ENCODE peak calls at places on chromosomes 1 and 21, in five cellular contexts. One of them, this sample, is unnamed.

GRCh38 chr1:43582162-43582566 is 51.5 kb downstream of the PTPRF start:
- DNase-seq in mesendoderm: peak; percentile 88
- DNase-seq in H1: no peak
- DNase-seq in mesenchymal stem cell: peak; percentile 93
- DNase-seq in IMR-90: peak; percentile 96
- DNase-seq in this sample: peak; percentile 81

GRCh38 chr1:205670143-205670431 is 10.2 kb downstream of the SLC45A3 start:
- DNase-seq in mesendoderm: no peak
- DNase-seq in H1: no peak
- DNase-seq in IMR-90: no peak
- DNase-seq in mesenchymal stem cell: no peak
- DNase-seq in this sample: no peak

GRCh38 chr21:35256468-35256988 is 207.4 kb upstream of the RUNX1 start:
- DNase-seq in H1: no peak
- DNase-seq in mesendoderm: peak; percentile 67
- DNase-seq in mesenchymal stem cell: peak; percentile 98
- DNase-seq in IMR-90: peak; percentile 100
- DNase-seq in this sample: peak; percentile 68

GRCh38 chr1:165858364-165858823 is 31.0 kb downstream of the UCK2 start:
- DNase-seq in mesendoderm: no peak
- DNase-seq in IMR-90: no peak
- DNase-seq in H1: no peak
- DNase-seq in mesenchymal stem cell: no peak
- DNase-seq in this sample: no peak

GRCh38 chr1:43452789-43453441 is 816 bp downstream of the HYI start:
- DNase-seq in IMR-90: peak; percentile 68
- DNase-seq in mesendoderm: peak; percentile 69
- DNase-seq in mesenchymal stem cell: peak; percentile 49
- DNase-seq in H1: no peak
- DNase-seq in this sample: no peak

GRCh38 chr1:168264296-168264695 is 16.4 kb upstream of the TBX19 start:
- DNase-seq in IMR-90: no peak
- DNase-seq in mesenchymal stem cell: no peak
- DNase-seq in mesendoderm: no peak
- DNase-seq in H1: no peak
- DNase-seq in this sample: no peak

GRCh38 chr1:231919900-231920299 is 293.3 kb downstream of the DISC1 start:
- DNase-seq in mesenchymal stem cell: no peak
- DNase-seq in IMR-90: no peak
- DNase-seq in mesendoderm: peak; percentile 35
- DNase-seq in H1: no peak
- DNase-seq in this sample: no peak

GRCh38 chr1:26403656-26404055 is 7.0 kb upstream of the LIN28A start:
- DNase-seq in IMR-90: no peak
- DNase-seq in H1: no peak
- DNase-seq in mesenchymal stem cell: no peak
- DNase-seq in mesendoderm: no peak
- DNase-seq in this sample: no peak

GRCh38 chr1:53585116-53585515 is 125.9 kb downstream of the DMRTB1 start:
- DNase-seq in mesenchymal stem cell: peak; percentile 86
- DNase-seq in H1: no peak
- DNase-seq in mesendoderm: no peak
- DNase-seq in IMR-90: peak; percentile 83
- DNase-seq in this sample: no peak

GRCh38 chr1:29438991-29439390 is 202.7 kb downstream of the PTPRU start:
- DNase-seq in mesendoderm: no peak
- DNase-seq in H1: no peak
- DNase-seq in mesenchymal stem cell: no peak
- DNase-seq in IMR-90: no peak
- DNase-seq in this sample: no peak

GRCh38 chr1:96366516-96366915 is 355.1 kb upstream of the PTBP2 start:
- DNase-seq in mesendoderm: no peak
- DNase-seq in IMR-90: no peak
- DNase-seq in mesenchymal stem cell: peak; percentile 42
- DNase-seq in H1: no peak
- DNase-seq in this sample: no peak

GRCh38 chr1:27392778-27393635 is 585 bp downstream of the GPR3 start:
- DNase-seq in H1: no peak
- DNase-seq in mesenchymal stem cell: peak; percentile 29
- DNase-seq in IMR-90: no peak
- DNase-seq in mesendoderm: peak; percentile 42
- DNase-seq in this sample: no peak

GRCh38 chr1:87331319-87332269 is 2.9 kb downstream of the LMO4 start:
- DNase-seq in H1: peak; percentile 86
- DNase-seq in mesendoderm: peak; percentile 96
- DNase-seq in IMR-90: peak; percentile 60
- DNase-seq in mesenchymal stem cell: peak; percentile 66
- DNase-seq in this sample: peak; percentile 88

GRCh38 chr1:90768826-90769225 is 51.7 kb upstream of the BARHL2 start:
- DNase-seq in mesenchymal stem cell: no peak
- DNase-seq in mesendoderm: no peak
- DNase-seq in IMR-90: peak; percentile 1
- DNase-seq in H1: no peak
- DNase-seq in this sample: no peak

GRCh38 chr1:40980453-40981121 is 1.1 kb downstream of the CTPS1 start:
- DNase-seq in H1: no peak
- DNase-seq in mesendoderm: peak; percentile 67
- DNase-seq in mesenchymal stem cell: peak; percentile 71
- DNase-seq in IMR-90: peak; percentile 50
- DNase-seq in this sample: peak; percentile 14

GRCh38 chr1:70204578-70204977 is 801 bp downstream of the LRRC40 start:
- DNase-seq in H1: no peak
- DNase-seq in mesendoderm: peak; percentile 11
- DNase-seq in IMR-90: peak; percentile 6
- DNase-seq in mesenchymal stem cell: peak; percentile 50
- DNase-seq in this sample: no peak

GRCh38 chr1:225460021-225460736 is 32.3 kb upstream of the LBR start:
- DNase-seq in mesendoderm: no peak
- DNase-seq in IMR-90: no peak
- DNase-seq in H1: no peak
- DNase-seq in mesenchymal stem cell: peak; percentile 22
- DNase-seq in this sample: no peak

GRCh38 chr1:181704556-181704955 is 221.2 kb downstream of the CACNA1E start:
- DNase-seq in IMR-90: no peak
- DNase-seq in H1: no peak
- DNase-seq in mesendoderm: peak; percentile 47
- DNase-seq in mesenchymal stem cell: no peak
- DNase-seq in this sample: no peak

GRCh38 chr1:223161321-223161720 is 18.3 kb upstream of the TLR5 start:
- DNase-seq in IMR-90: no peak
- DNase-seq in mesendoderm: peak; percentile 49
- DNase-seq in mesenchymal stem cell: no peak
- DNase-seq in H1: no peak
- DNase-seq in this sample: no peak

GRCh38 chr1:5877001-5877400 is 115.2 kb downstream of the NPHP4 start:
- DNase-seq in mesendoderm: no peak
- DNase-seq in IMR-90: no peak
- DNase-seq in mesenchymal stem cell: no peak
- DNase-seq in H1: no peak
- DNase-seq in this sample: no peak

GRCh38 chr1:230976825-230977747 is 1.6 kb downstream of the TTC13 start:
- DNase-seq in H1: no peak
- DNase-seq in IMR-90: no peak
- DNase-seq in mesenchymal stem cell: no peak
- DNase-seq in mesendoderm: no peak
- DNase-seq in this sample: no peak

GRCh38 chr1:204453141-204453772 is 41.3 kb downstream of the PIK3C2B start:
- DNase-seq in IMR-90: no peak
- DNase-seq in H1: no peak
- DNase-seq in mesenchymal stem cell: no peak
- DNase-seq in mesendoderm: no peak
- DNase-seq in this sample: no peak

GRCh38 chr1:156476501-156477298 is 23.9 kb downstream of the MEF2D start:
- DNase-seq in H1: no peak
- DNase-seq in mesendoderm: peak; percentile 89
- DNase-seq in mesenchymal stem cell: peak; percentile 66
- DNase-seq in IMR-90: peak; percentile 93
- DNase-seq in this sample: no peak

GRCh38 chr1:180912211-180912800 is 391 bp upstream of the KIAA1614 start:
- DNase-seq in mesenchymal stem cell: peak; percentile 60
- DNase-seq in IMR-90: peak; percentile 34
- DNase-seq in mesendoderm: peak; percentile 67
- DNase-seq in H1: peak; percentile 80
- DNase-seq in this sample: no peak

GRCh38 chr1:222697203-222697602 is 15.1 kb downstream of the AIDA start:
- DNase-seq in IMR-90: no peak
- DNase-seq in H1: no peak
- DNase-seq in mesenchymal stem cell: no peak
- DNase-seq in mesendoderm: no peak
- DNase-seq in this sample: no peak

GRCh38 chr1:10687782-10688408 is 108.6 kb downstream of the CASZ1 start:
- DNase-seq in mesenchymal stem cell: peak; percentile 48
- DNase-seq in mesendoderm: no peak
- DNase-seq in IMR-90: no peak
- DNase-seq in H1: no peak
- DNase-seq in this sample: no peak

GRCh38 chr1:10685851-10686403 is 110.5 kb downstream of the CASZ1 start:
- DNase-seq in H1: no peak
- DNase-seq in IMR-90: peak; percentile 16
- DNase-seq in mesendoderm: no peak
- DNase-seq in mesenchymal stem cell: peak; percentile 65
- DNase-seq in this sample: no peak

GRCh38 chr1:10687142-10687715 is 109.2 kb downstream of the CASZ1 start:
- DNase-seq in H1: no peak
- DNase-seq in IMR-90: no peak
- DNase-seq in mesendoderm: no peak
- DNase-seq in mesenchymal stem cell: no peak
- DNase-seq in this sample: no peak

GRCh38 chr1:10685196-10685850 is 111.1 kb downstream of the CASZ1 start:
- DNase-seq in mesenchymal stem cell: no peak
- DNase-seq in H1: no peak
- DNase-seq in IMR-90: no peak
- DNase-seq in mesendoderm: no peak
- DNase-seq in this sample: no peak

GRCh38 chr1:10686404-10687040 is 109.9 kb downstream of the CASZ1 start:
- DNase-seq in H1: no peak
- DNase-seq in mesenchymal stem cell: no peak
- DNase-seq in IMR-90: no peak
- DNase-seq in mesendoderm: peak; percentile 69
- DNase-seq in this sample: no peak
- H3K4me1 ChIP-seq in H1: peaks cover 11% of the 10 kb centered on the region
- H3K4me1 ChIP-seq in mesenchymal stem cell: peaks cover 13% of the 10 kb centered on the region
- H3K4me1 ChIP-seq in IMR-90: peaks cover 11% of the 10 kb centered on the region
- H3K4me1 ChIP-seq in mesendoderm: peaks cover 25% of the 10 kb centered on the region
- H3K4me1 ChIP-seq in this sample: peaks cover 3% of the 10 kb centered on the region

GRCh38 chr1:31957701-31958674 is 19.8 kb upstream of the PTP4A2 start:
- DNase-seq in H1: no peak
- DNase-seq in mesendoderm: no peak
- DNase-seq in IMR-90: no peak
- DNase-seq in mesenchymal stem cell: no peak
- DNase-seq in this sample: no peak

GRCh38 chr1:31951276-31951675 is 13.1 kb upstream of the PTP4A2 start:
- DNase-seq in IMR-90: no peak
- DNase-seq in mesendoderm: no peak
- DNase-seq in H1: no peak
- DNase-seq in mesenchymal stem cell: no peak
- DNase-seq in this sample: no peak

GRCh38 chr1:31955917-31956736 is 18.0 kb upstream of the PTP4A2 start:
- DNase-seq in mesenchymal stem cell: peak; percentile 100
- DNase-seq in mesendoderm: peak; percentile 98
- DNase-seq in H1: no peak
- DNase-seq in IMR-90: peak; percentile 100
- DNase-seq in this sample: peak; percentile 93

GRCh38 chr1:31952825-31953220 is 14.7 kb upstream of the PTP4A2 start:
- DNase-seq in mesenchymal stem cell: no peak
- DNase-seq in mesendoderm: no peak
- DNase-seq in IMR-90: no peak
- DNase-seq in H1: no peak
- DNase-seq in this sample: no peak

GRCh38 chr1:31954607-31955283 is 16.6 kb upstream of the PTP4A2 start:
- DNase-seq in mesenchymal stem cell: peak; percentile 99
- DNase-seq in IMR-90: peak; percentile 99
- DNase-seq in mesendoderm: peak; percentile 97
- DNase-seq in H1: peak; percentile 54
- DNase-seq in this sample: peak; percentile 86
- H3K23ac ChIP-seq in mesenchymal stem cell: peak overlapping the region; percentile 43
- H3K23ac ChIP-seq in IMR-90: peak overlapping the region; percentile 100
- H3K23ac ChIP-seq in mesendoderm: peak overlapping the region; percentile 96
- H3K23ac ChIP-seq in H1: no peak overlapping the region
- H3K23ac ChIP-seq in this sample: no peak overlapping the region

GRCh38 chr1:45952072-45952471 is 148.7 kb downstream of the MAST2 start:
- DNase-seq in IMR-90: no peak
- DNase-seq in mesenchymal stem cell: no peak
- DNase-seq in mesendoderm: no peak
- DNase-seq in H1: no peak
- DNase-seq in this sample: no peak
- H3K4me1 ChIP-seq in IMR-90: peaks cover 8% of the 10 kb centered on the region
- H3K4me1 ChIP-seq in mesenchymal stem cell: peaks cover 4% of the 10 kb centered on the region
- H3K4me1 ChIP-seq in mesendoderm: peaks cover 3% of the 10 kb centered on the region
- H3K4me1 ChIP-seq in H1: peaks cover 2% of the 10 kb centered on the region
- H3K4me1 ChIP-seq in this sample: peaks cover 6% of the 10 kb centered on the region

GRCh38 chr1:150235436-150235851 is 468 bp downstream of the ANP32E start:
- DNase-seq in IMR-90: no peak
- DNase-seq in mesendoderm: peak; percentile 37
- DNase-seq in mesenchymal stem cell: no peak
- DNase-seq in H1: no peak
- DNase-seq in this sample: no peak

GRCh38 chr1:150234309-150234646 is 1.6 kb downstream of the ANP32E start:
- DNase-seq in IMR-90: no peak
- DNase-seq in mesendoderm: no peak
- DNase-seq in H1: no peak
- DNase-seq in mesenchymal stem cell: no peak
- DNase-seq in this sample: no peak

GRCh38 chr1:150233359-150234308 is 2.3 kb downstream of the ANP32E start:
- DNase-seq in IMR-90: peak; percentile 12
- DNase-seq in H1: peak; percentile 26
- DNase-seq in mesenchymal stem cell: peak; percentile 46
- DNase-seq in mesendoderm: peak; percentile 18
- DNase-seq in this sample: peak; percentile 3

GRCh38 chr1:150235852-150236613 is at the start of gene ANP32E:
- DNase-seq in H1: peak; percentile 88
- DNase-seq in mesendoderm: peak; percentile 100
- DNase-seq in mesenchymal stem cell: peak; percentile 100
- DNase-seq in IMR-90: peak; percentile 100
- DNase-seq in this sample: peak; percentile 97

DNA sequence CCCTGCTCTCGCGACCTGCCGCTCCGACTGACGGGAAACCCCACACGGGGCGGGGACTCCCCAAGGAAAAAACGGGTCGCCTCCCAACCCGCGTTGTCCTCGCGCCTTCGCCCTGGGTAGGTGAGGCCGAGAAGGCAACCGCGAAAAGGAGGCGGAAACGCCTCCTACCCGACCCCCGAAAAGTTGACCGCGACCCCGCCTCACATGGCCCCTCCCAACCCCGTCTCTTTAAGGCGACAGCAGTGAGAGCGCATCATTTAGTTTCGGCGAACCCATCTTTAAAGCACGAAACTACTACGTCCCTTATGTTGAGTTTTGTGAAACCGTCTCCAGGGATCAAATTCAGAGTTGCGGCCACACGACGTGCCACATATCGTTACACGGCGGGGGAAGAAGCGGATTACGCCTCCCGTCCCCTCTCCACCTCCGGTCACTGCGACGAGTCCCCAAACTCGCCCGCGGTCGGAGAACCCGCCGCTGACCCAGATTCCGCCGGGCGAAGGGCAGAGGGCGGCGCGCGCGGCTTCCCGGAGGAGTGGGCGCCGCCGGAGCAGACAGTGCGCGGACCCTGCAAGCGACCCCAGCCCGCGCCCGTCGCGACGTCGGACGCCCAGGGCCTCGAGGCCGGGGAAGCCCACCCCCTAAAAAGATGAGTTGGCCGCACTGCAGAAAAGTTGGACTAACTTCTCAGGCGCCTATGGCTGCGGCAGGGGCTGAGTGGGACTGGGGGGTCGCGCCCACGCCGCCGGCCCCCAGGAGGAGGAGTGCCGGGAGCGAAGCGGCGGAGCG is 1.1 kb downstream of the ANP32E start:
- DNase-seq in mesendoderm: peak; percentile 92
- DNase-seq in mesenchymal stem cell: peak; percentile 90
- DNase-seq in H1: peak; percentile 87
- DNase-seq in IMR-90: peak; percentile 60
- DNase-seq in this sample: peak; percentile 56
- H3K23ac ChIP-seq in mesendoderm: peak overlapping the region; percentile 29
- H3K23ac ChIP-seq in mesenchymal stem cell: peak overlapping the region; percentile 99
- H3K23ac ChIP-seq in H1: no peak overlapping the region
- H3K23ac ChIP-seq in IMR-90: peak overlapping the region; percentile 99
- H3K23ac ChIP-seq in this sample: no peak overlapping the region